ENCODE peak calls at places on chromosomes 1 and 21, in five cellular contexts. P is hepatocyte, D is substantia nigra, F is heart left ventricle, Z is tibial nerve. Y is an unnamed sample.

GRCh38 chr1:145855426-145855948 is 3.4 kb downstream of the PIAS3 start:
- DNase-seq in P (no peak), D (no peak), F (no peak), Z (no peak), Y (no peak)

GRCh38 chr1:36349839-36350238 is 26.4 kb upstream of the EVA1B start:
- DNase-seq in P (no peak), D (no peak), F (no peak), Z (no peak), Y (no peak)

GRCh38 chr1:147539122-147539575 is 2.2 kb upstream of the BCL9 start:
- DNase-seq in P (peak), D (no peak), F (peak), Z (no peak), Y (no peak)

GRCh38 chr1:8025671-8026144 is 401 bp downstream of the ERRFI1 start:
- DNase-seq in P (no peak), D (peak), F (peak), Z (no peak), Y (no peak)

GRCh38 chr21:42384184-42384583 is 11.7 kb downstream of the TMPRSS3 start:
- DNase-seq in P (no peak), D (no peak), F (no peak), Z (no peak), Y (no peak)

GRCh38 chr1:109499661-109500536 is 6.0 kb downstream of the CYB561D1 start:
- DNase-seq in P (peak), D (peak), F (no peak), Z (no peak), Y (peak)

GRCh38 chr21:25822981-25823380 is 88.2 kb downstream of the GABPA start:
- DNase-seq in P (no peak), D (no peak), F (no peak), Z (no peak), Y (no peak)

GRCh38 chr1:31704261-31705079 is 653 bp upstream of the COL16A1 start:
- DNase-seq in P (peak), D (peak), F (no peak), Z (no peak), Y (no peak)

GRCh38 chr1:5915587-5916571 is 76.3 kb downstream of the NPHP4 start:
- DNase-seq in P (peak), D (peak), F (no peak), Z (no peak), Y (peak)

GRCh38 chr1:183270541-183271141 is 84.6 kb downstream of the LAMC2 start:
- DNase-seq in P (no peak), D (no peak), F (peak), Z (no peak), Y (no peak)